ENCODE peak calls at places on chromosome 19, in seven cellular contexts. F, G, H, U, R, W and A are unnamed samples.

GRCh38 chr19:45179063-45179847 is 671 bp downstream of the BLOC1S3 start:
- DNase-seq in F (peak; percentile 52), G (peak; percentile 68), H (peak; percentile 53), U (no peak), R (no peak), W (no peak), A (peak; percentile 35)

GRCh38 chr19:6270076-6270745 is 9.6 kb downstream of the MLLT1 start:
- DNase-seq in F (no peak), G (no peak), H (no peak), U (no peak), R (no peak), W (no peak), A (no peak)

GRCh38 chr19:47381653-47382279 is 32.7 kb downstream of the DHX34 start:
- DNase-seq in F (no peak), G (peak; percentile 80), H (no peak), U (no peak), R (no peak), W (no peak), A (no peak)

GRCh38 chr19:34104099-34104498 is 68.2 kb upstream of the LSM14A start:
- DNase-seq in F (no peak), G (no peak), H (no peak), U (no peak), R (no peak), W (no peak), A (no peak)

GRCh38 chr19:55165952-55166529 is 372 bp downstream of the DNAAF3 start:
- DNase-seq in F (peak; percentile 74), G (no peak), H (peak; percentile 83), U (peak; percentile 47), R (no peak), W (no peak), A (peak; percentile 79)

GRCh38 chr19:47377208-47377701 is 28.1 kb downstream of the DHX34 start:
- DNase-seq in F (peak; percentile 90), G (no peak), H (no peak), U (peak; percentile 80), R (no peak), W (no peak), A (no peak)

GRCh38 chr19:460877-461609 is at the start of gene SHC2:
- DNase-seq in F (no peak), G (no peak), H (no peak), U (peak; percentile 38), R (no peak), W (no peak), A (no peak)

GRCh38 chr19:17058236-17058635 is 17.0 kb downstream of the HAUS8 start:
- DNase-seq in F (no peak), G (no peak), H (peak; percentile 51), U (no peak), R (no peak), W (no peak), A (peak; percentile 46)

GRCh38 chr19:2869618-2870017 is 2.5 kb downstream of the ZNF556 start:
- DNase-seq in F (no peak), G (no peak), H (no peak), U (no peak), R (no peak), W (no peak), A (no peak)

GRCh38 chr19:1459479-1459878 is 9.6 kb downstream of the APC2 start:
- DNase-seq in F (no peak), G (no peak), H (no peak), U (no peak), R (no peak), W (no peak), A (no peak)

GRCh38 chr19:5823579-5824281 is 15.8 kb downstream of the FUT6 start:
- DNase-seq in F (no peak), G (no peak), H (no peak), U (no peak), R (no peak), W (no peak), A (no peak)

GRCh38 chr19:12938536-12939291 is at the start of gene CALR:
- DNase-seq in F (no peak), G (no peak), H (peak; percentile 45), U (no peak), R (no peak), W (no peak), A (peak; percentile 33)

GRCh38 chr19:8539621-8540149 is 25.7 kb upstream of the ZNF414 start:
- DNase-seq in F (no peak), G (no peak), H (no peak), U (no peak), R (no peak), W (no peak), A (no peak)

GRCh38 chr19:58477871-58478270 is 1.7 kb downstream of the ZNF446 start:
- DNase-seq in F (no peak), G (no peak), H (no peak), U (no peak), R (no peak), W (no peak), A (no peak)

GRCh38 chr19:38162632-38163031 is 61.4 kb downstream of the DPF1 start:
- DNase-seq in F (no peak), G (no peak), H (no peak), U (no peak), R (no peak), W (no peak), A (no peak)

GRCh38 chr19:47158879-47159509 is 28.4 kb downstream of the SAE1 start:
- DNase-seq in F (no peak), G (no peak), H (peak; percentile 45), U (no peak), R (no peak), W (no peak), A (peak; percentile 32)

GRCh38 chr19:54662730-54663129 is at the start of gene LILRB4:
- DNase-seq in F (peak; percentile 51), G (peak; percentile 75), H (no peak), U (peak; percentile 40), R (no peak), W (no peak), A (no peak)

GRCh38 chr19:31517466-31518180 is 168.4 kb upstream of the TSHZ3 start:
- DNase-seq in F (no peak), G (no peak), H (no peak), U (no peak), R (no peak), W (no peak), A (no peak)

GRCh38 chr19:246551-246950 is 44.7 kb downstream of the PLPP2 start:
- DNase-seq in F (no peak), G (peak; percentile 47), H (no peak), U (no peak), R (peak; percentile 49), W (no peak), A (no peak)

GRCh38 chr19:3613765-3614661 is 7.3 kb upstream of the TBXA2R start:
- DNase-seq in F (no peak), G (no peak), H (no peak), U (no peak), R (peak; percentile 56), W (no peak), A (no peak)

GRCh38 chr19:35262101-35262761 is 6.5 kb upstream of the USF2 start:
- DNase-seq in F (no peak), G (peak; percentile 41), H (no peak), U (no peak), R (peak; percentile 38), W (no peak), A (no peak)

GRCh38 chr19:39471756-39472536 is 8.7 kb upstream of the TIMM50 start:
- DNase-seq in F (no peak), G (no peak), H (no peak), U (no peak), R (no peak), W (no peak), A (no peak)

GRCh38 chr19:17765069-17765618 is 13.9 kb downstream of the FCHO1 start:
- DNase-seq in F (peak; percentile 74), G (peak; percentile 89), H (no peak), U (peak; percentile 55), R (no peak), W (no peak), A (no peak)

GRCh38 chr19:43525836-43526771 is 897 bp downstream of the ETHE1 start:
- DNase-seq in F (no peak), G (peak; percentile 53), H (no peak), U (peak; percentile 20), R (no peak), W (no peak), A (no peak)

GRCh38 chr19:13790354-13790753 is 4.9 kb upstream of the ZSWIM4 start:
- DNase-seq in F (no peak), G (no peak), H (peak; percentile 70), U (no peak), R (no peak), W (no peak), A (peak; percentile 42)

GRCh38 chr19:33752018-33752790 is 44.5 kb upstream of the KCTD15 start:
- DNase-seq in F (no peak), G (no peak), H (no peak), U (no peak), R (no peak), W (no peak), A (no peak)

GRCh38 chr19:19387108-19387507 is 18.4 kb upstream of the GATAD2A start:
- DNase-seq in F (no peak), G (no peak), H (no peak), U (no peak), R (no peak), W (no peak), A (no peak)
- TF ChIP-seq CTCF in F (no peak), G (no peak), H (no peak), U (no peak), R (no peak), W (no peak), A (no peak)

GRCh38 chr19:56537442-56537841 is 1.3 kb upstream of the ZFP28 start:
- DNase-seq in F (no peak), G (no peak), H (no peak), U (no peak), R (no peak), W (no peak), A (no peak)
- H3K4me3 ChIP-seq in F (no peak overlapping the region), G (peak overlapping the region; percentile 78), H (no peak overlapping the region), U (peak overlapping the region; percentile 83), R (no peak overlapping the region), W (peak overlapping the region; percentile 76), A (no peak overlapping the region)

GRCh38 chr19:20278342-20278741 is 111.3 kb downstream of the ZNF486 start:
- DNase-seq in F (no peak), G (no peak), H (no peak), U (no peak), R (no peak), W (no peak), A (no peak)
- TF ChIP-seq CTCF in F (no peak), G (no peak), H (no peak), U (no peak), R (no peak), W (no peak), A (peak; percentile 41)

GRCh38 chr19:52987221-52987620 is 24.5 kb upstream of the ZNF816 start:
- DNase-seq in F (no peak), G (no peak), H (no peak), U (no peak), R (no peak), W (no peak), A (no peak)

GRCh38 chr19:52991021-52991420 is 22.7 kb upstream of the ERVV-1 start:
- DNase-seq in F (no peak), G (no peak), H (peak; percentile 21), U (no peak), R (no peak), W (no peak), A (no peak)

GRCh38 chr19:52992109-52993004 is 21.4 kb upstream of the ERVV-1 start:
- DNase-seq in F (peak; percentile 37), G (no peak), H (peak; percentile 23), U (peak; percentile 18), R (peak; percentile 57), W (peak; percentile 68), A (peak; percentile 7)

GRCh38 chr19:52991484-52991883 is 22.2 kb upstream of the ERVV-1 start:
- DNase-seq in F (no peak), G (no peak), H (peak; percentile 50), U (no peak), R (no peak), W (no peak), A (peak; percentile 71)

GRCh38 chr19:52988506-52988905 is 25.2 kb upstream of the ERVV-1 start:
- DNase-seq in F (no peak), G (no peak), H (no peak), U (no peak), R (no peak), W (no peak), A (no peak)
- H3K4me3 ChIP-seq in F (no peak overlapping the region), G (no peak overlapping the region), H (no peak overlapping the region), U (no peak overlapping the region), R (no peak overlapping the region), W (no peak overlapping the region), A (no peak overlapping the region)